ENCODE peak calls at places on chromosomes 2 and 18, in five cellular contexts. T is A549, X is GM12878, E is K562, Q is SK-N-SH. U is an unnamed sample.

GRCh38 chr2:95054016-95054415 is 28.5 kb downstream of the MAL start:
- DNase-seq in T (no peak), E (no peak), Q (no peak), X (no peak), U (no peak)

GRCh38 chr2:23622966-23623665 is 238.1 kb downstream of the KLHL29 start:
- DNase-seq in Q (no peak), X (no peak), T (no peak), E (no peak), U (no peak)

GRCh38 chr2:174544156-174544555 is 53.4 kb downstream of the WIPF1 start:
- DNase-seq in E (no peak), T (no peak), X (no peak), Q (no peak), U (no peak)

GRCh38 chr2:62966995-62967394 is 83.6 kb upstream of the OTX1 start:
- DNase-seq in X (no peak), E (peak), T (no peak), Q (peak), U (no peak)

GRCh38 chr2:239440511-239440959 is 39.7 kb upstream of the HDAC4 start:
- DNase-seq in X (no peak), T (no peak), E (no peak), Q (no peak), U (no peak)

GRCh38 chr18:28176674-28176932 is 327 bp downstream of the CDH2 start:
- DNase-seq in X (no peak), Q (no peak), T (no peak), E (no peak), U (no peak)

GRCh38 chr2:57878573-57878910 is 168.1 kb upstream of the VRK2 start:
- DNase-seq in X (no peak), E (no peak), Q (no peak), T (no peak), U (no peak)

GRCh38 chr2:230921806-230922595 is 3.0 kb downstream of the GPR55 start:
- DNase-seq in Q (no peak), E (no peak), T (no peak), X (no peak), U (no peak)

GRCh38 chr2:233501198-233502076 is 65.1 kb downstream of the USP40 start:
- DNase-seq in X (no peak), T (no peak), E (no peak), Q (no peak), U (peak)

GRCh38 chr2:148177559-148177958 is 156.7 kb downstream of the MBD5 start:
- DNase-seq in Q (no peak), T (no peak), E (no peak), X (no peak), U (no peak)

GRCh38 chr2:73053316-73054114 is 18.0 kb downstream of the SFXN5 start:
- DNase-seq in Q (no peak), X (no peak), E (no peak), T (no peak), U (peak)

GRCh38 chr2:202339052-202339870 is 36.9 kb upstream of the BMPR2 start:
- DNase-seq in X (no peak), E (no peak), T (peak), Q (no peak), U (peak)

GRCh38 chr2:135299656-135300244 is 231.3 kb downstream of the ZRANB3 start:
- DNase-seq in X (peak), T (no peak), E (no peak), Q (no peak), U (peak)

GRCh38 chr18:74171910-74172606 is 23.7 kb downstream of the TIMM21 start:
- DNase-seq in T (no peak), X (no peak), Q (no peak), E (no peak), U (no peak)

GRCh38 chr2:136115183-136115751 is 2.7 kb downstream of the CXCR4 start:
- DNase-seq in Q (no peak), E (no peak), X (no peak), T (no peak), U (no peak)

GRCh38 chr18:54551590-54551989 is 39.5 kb upstream of the DYNAP start:
- DNase-seq in Q (no peak), T (no peak), E (no peak), X (no peak), U (no peak)

GRCh38 chr2:130764821-130765115 is 9.4 kb downstream of the AMER3 start:
- DNase-seq in T (no peak), E (no peak), X (no peak), Q (no peak), U (no peak)

GRCh38 chr2:222861411-222862067 is 703 bp downstream of the ACSL3 start:
- DNase-seq in T (no peak), E (peak), X (no peak), Q (peak), U (no peak)
- TF ChIP-seq RCOR1 in T (no peak), E (no peak), X (no peak), Q (no peak), U (no peak)

GRCh38 chr2:45303417-45304202 is 294.4 kb upstream of the SIX2 start:
- DNase-seq in Q (no peak), X (no peak), E (no peak), T (no peak), U (no peak)

GRCh38 chr2:45302011-45302325 is 292.7 kb upstream of the SIX2 start:
- DNase-seq in Q (no peak), T (no peak), X (no peak), E (no peak), U (no peak)

GRCh38 chr2:45299361-45299760 is 290.1 kb upstream of the SIX2 start:
- DNase-seq in X (no peak), Q (no peak), E (no peak), T (no peak), U (no peak)

GRCh38 chr2:45300026-45300750 is 290.9 kb upstream of the SIX2 start:
- DNase-seq in T (no peak), X (no peak), Q (no peak), E (no peak), U (no peak)

GRCh38 chr2:45301307-45302010 is 292.2 kb upstream of the SIX2 start:
- DNase-seq in X (no peak), Q (no peak), E (no peak), T (no peak), U (no peak)
- TF ChIP-seq RCOR1 in X (no peak), Q (no peak), E (no peak), T (no peak), U (no peak)

GRCh38 chr18:10872297-10872696 is 277.1 kb downstream of the PIEZO2 start:
- DNase-seq in Q (no peak), T (no peak), E (no peak), X (no peak), U (no peak)
- TF ChIP-seq RCOR1 in Q (no peak), T (no peak), E (no peak), X (no peak), U (no peak)

DNA sequence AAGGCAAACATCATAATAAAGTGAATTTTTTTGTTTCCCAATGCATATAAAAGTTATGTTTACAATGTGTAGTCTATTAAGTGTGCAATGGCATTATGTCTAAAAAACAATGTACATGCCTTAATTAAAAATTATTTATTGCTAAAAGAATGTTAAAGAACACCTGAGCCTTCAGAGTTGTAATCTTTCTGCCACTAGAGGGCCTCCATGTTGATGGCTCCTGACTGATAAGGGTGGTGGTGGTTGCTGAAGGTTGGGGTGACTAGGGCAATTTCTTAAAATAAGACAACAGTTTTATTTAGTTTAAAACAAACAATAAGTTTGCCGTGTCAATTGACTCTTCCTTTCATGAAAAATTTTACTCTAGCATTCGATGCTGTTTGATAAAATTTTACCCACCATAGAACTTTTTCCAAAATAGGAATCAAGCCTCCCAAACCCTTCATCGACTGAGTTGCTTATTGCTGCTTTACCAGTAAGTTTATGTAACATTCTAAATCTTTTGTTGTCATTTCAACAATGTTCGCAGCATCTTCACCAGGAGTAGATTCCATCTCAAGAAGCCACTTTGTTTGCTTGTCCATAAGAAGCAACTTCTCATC is 32.3 kb downstream of the MAP3K2 start:
- DNase-seq in X (no peak), T (peak), Q (peak), E (peak), U (no peak)
- TF ChIP-seq RCOR1 in X (no peak), T (no peak), Q (no peak), E (no peak), U (no peak)

DNA sequence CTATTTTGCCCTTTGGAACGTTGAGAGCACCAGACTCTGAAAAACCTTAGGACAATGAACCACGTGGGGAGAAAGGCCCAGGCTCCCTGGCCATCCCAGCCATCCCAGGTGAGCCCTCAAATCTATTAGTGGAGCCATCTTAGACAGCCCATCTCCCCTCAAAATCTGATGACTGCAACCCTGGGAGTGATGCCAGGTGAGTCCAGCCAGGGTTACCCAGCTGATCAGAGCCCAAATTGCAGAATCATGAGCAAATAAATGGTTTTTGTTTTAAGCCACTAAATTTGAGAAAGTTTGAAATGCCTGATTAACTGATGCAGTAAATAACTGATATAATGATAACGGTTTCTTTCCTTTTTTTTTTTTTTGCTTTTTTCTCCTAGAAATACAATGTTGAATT is 242.4 kb downstream of the GCA start:
- DNase-seq in X (no peak), T (no peak), E (no peak), Q (no peak), U (no peak)
- TF ChIP-seq RCOR1 in X (no peak), T (no peak), E (no peak), Q (no peak), U (no peak)

GRCh38 chr18:57901819-57902600 is 98.9 kb upstream of the ATP8B1 start:
- DNase-seq in E (no peak), T (peak), X (no peak), Q (no peak), U (peak)
- TF ChIP-seq RCOR1 in E (no peak), T (no peak), X (no peak), Q (no peak), U (no peak)

GRCh38 chr18:76447268-76447890 is 47.7 kb downstream of the ZNF516 start:
- DNase-seq in Q (no peak), X (no peak), E (no peak), T (no peak), U (no peak)
- TF ChIP-seq RCOR1 in Q (no peak), X (no peak), E (no peak), T (no peak), U (no peak)